ENCODE peak calls at places on chromosomes 13 and 19, in six cellular contexts. One of them, this sample, is unnamed.

GRCh38 chr13:38265135-38265497 is 84.5 kb upstream of the UFM1 start:
- DNase-seq in lung microvascular endothelial cell: no peak
- DNase-seq in Daoy: no peak
- DNase-seq in activated T-helper 2 cell treated with anti-CD3 and anti-CD28 coated beads, Interferon-gamma antibody, Interleukin-2, Interleukin-4, amounts not matched to agents 10 μg/mL and 5 μg/mL and 100 μg/mL, durations not matched to agents 14 hours and 24 hours and 36 hours: no peak
- DNase-seq in cardiac fibroblast: no peak
- DNase-seq in glutamatergic neuron: no peak
- DNase-seq in this sample: no peak

GRCh38 chr13:58452123-58452623 is 820.6 kb downstream of the PCDH17 start:
- DNase-seq in glutamatergic neuron: no peak
- DNase-seq in Daoy: no peak
- DNase-seq in activated T-helper 2 cell treated with anti-CD3 and anti-CD28 coated beads, Interferon-gamma antibody, Interleukin-2, Interleukin-4, amounts not matched to agents 10 μg/mL and 5 μg/mL and 100 μg/mL, durations not matched to agents 14 hours and 24 hours and 36 hours: no peak
- DNase-seq in lung microvascular endothelial cell: no peak
- DNase-seq in cardiac fibroblast: no peak
- DNase-seq in this sample: no peak

GRCh38 chr13:110014719-110015118 is 228.3 kb upstream of the IRS2 start:
- DNase-seq in glutamatergic neuron: no peak
- DNase-seq in Daoy: no peak
- DNase-seq in activated T-helper 2 cell treated with anti-CD3 and anti-CD28 coated beads, Interferon-gamma antibody, Interleukin-2, Interleukin-4, amounts not matched to agents 10 μg/mL and 5 μg/mL and 100 μg/mL, durations not matched to agents 14 hours and 24 hours and 36 hours: no peak
- DNase-seq in cardiac fibroblast: peak
- DNase-seq in lung microvascular endothelial cell: no peak
- DNase-seq in this sample: no peak

GRCh38 chr19:14089412-14089661 is 1.2 kb downstream of the SAMD1 start:
- DNase-seq in cardiac fibroblast: peak
- DNase-seq in Daoy: no peak
- DNase-seq in lung microvascular endothelial cell: peak
- DNase-seq in glutamatergic neuron: no peak
- DNase-seq in activated T-helper 2 cell treated with anti-CD3 and anti-CD28 coated beads, Interferon-gamma antibody, Interleukin-2, Interleukin-4, amounts not matched to agents 10 μg/mL and 5 μg/mL and 100 μg/mL, durations not matched to agents 14 hours and 24 hours and 36 hours: no peak
- DNase-seq in this sample: peak

GRCh38 chr13:113897161-113897560 is 33.3 kb upstream of the GAS6 start:
- DNase-seq in Daoy: peak
- DNase-seq in glutamatergic neuron: no peak
- DNase-seq in lung microvascular endothelial cell: peak
- DNase-seq in cardiac fibroblast: peak
- DNase-seq in activated T-helper 2 cell treated with anti-CD3 and anti-CD28 coated beads, Interferon-gamma antibody, Interleukin-2, Interleukin-4, amounts not matched to agents 10 μg/mL and 5 μg/mL and 100 μg/mL, durations not matched to agents 14 hours and 24 hours and 36 hours: no peak
- DNase-seq in this sample: no peak

GRCh38 chr19:11814707-11815050 is 606 bp downstream of the ZNF440 start:
- DNase-seq in Daoy: peak
- DNase-seq in activated T-helper 2 cell treated with anti-CD3 and anti-CD28 coated beads, Interferon-gamma antibody, Interleukin-2, Interleukin-4, amounts not matched to agents 10 μg/mL and 5 μg/mL and 100 μg/mL, durations not matched to agents 14 hours and 24 hours and 36 hours: no peak
- DNase-seq in cardiac fibroblast: peak
- DNase-seq in glutamatergic neuron: no peak
- DNase-seq in lung microvascular endothelial cell: peak
- DNase-seq in this sample: peak

GRCh38 chr19:15091918-15092753 is 10.1 kb downstream of the OR1I1 start:
- DNase-seq in Daoy: peak
- DNase-seq in lung microvascular endothelial cell: peak
- DNase-seq in glutamatergic neuron: no peak
- DNase-seq in activated T-helper 2 cell treated with anti-CD3 and anti-CD28 coated beads, Interferon-gamma antibody, Interleukin-2, Interleukin-4, amounts not matched to agents 10 μg/mL and 5 μg/mL and 100 μg/mL, durations not matched to agents 14 hours and 24 hours and 36 hours: peak
- DNase-seq in cardiac fibroblast: peak
- DNase-seq in this sample: peak

GRCh38 chr13:55199132-55199531 is 1941.6 kb upstream of the PRR20A start:
- DNase-seq in lung microvascular endothelial cell: no peak
- DNase-seq in activated T-helper 2 cell treated with anti-CD3 and anti-CD28 coated beads, Interferon-gamma antibody, Interleukin-2, Interleukin-4, amounts not matched to agents 10 μg/mL and 5 μg/mL and 100 μg/mL, durations not matched to agents 14 hours and 24 hours and 36 hours: no peak
- DNase-seq in glutamatergic neuron: peak
- DNase-seq in cardiac fibroblast: no peak
- DNase-seq in Daoy: peak
- DNase-seq in this sample: peak

GRCh38 chr19:45676851-45677263 is 8.8 kb downstream of the GIPR start:
- DNase-seq in activated T-helper 2 cell treated with anti-CD3 and anti-CD28 coated beads, Interferon-gamma antibody, Interleukin-2, Interleukin-4, amounts not matched to agents 10 μg/mL and 5 μg/mL and 100 μg/mL, durations not matched to agents 14 hours and 24 hours and 36 hours: no peak
- DNase-seq in Daoy: no peak
- DNase-seq in lung microvascular endothelial cell: no peak
- DNase-seq in glutamatergic neuron: no peak
- DNase-seq in cardiac fibroblast: no peak
- DNase-seq in this sample: no peak

GRCh38 chr19:32173836-32174235 is 171.6 kb upstream of the ZNF507 start:
- DNase-seq in cardiac fibroblast: no peak
- DNase-seq in Daoy: no peak
- DNase-seq in activated T-helper 2 cell treated with anti-CD3 and anti-CD28 coated beads, Interferon-gamma antibody, Interleukin-2, Interleukin-4, amounts not matched to agents 10 μg/mL and 5 μg/mL and 100 μg/mL, durations not matched to agents 14 hours and 24 hours and 36 hours: no peak
- DNase-seq in lung microvascular endothelial cell: no peak
- DNase-seq in glutamatergic neuron: no peak
- DNase-seq in this sample: no peak

GRCh38 chr19:50204811-50205675 is 1.6 kb downstream of the MYH14 start:
- DNase-seq in cardiac fibroblast: no peak
- DNase-seq in lung microvascular endothelial cell: no peak
- DNase-seq in activated T-helper 2 cell treated with anti-CD3 and anti-CD28 coated beads, Interferon-gamma antibody, Interleukin-2, Interleukin-4, amounts not matched to agents 10 μg/mL and 5 μg/mL and 100 μg/mL, durations not matched to agents 14 hours and 24 hours and 36 hours: no peak
- DNase-seq in glutamatergic neuron: peak
- DNase-seq in Daoy: peak
- DNase-seq in this sample: no peak

GRCh38 chr19:47142779-47143178 is 12.1 kb downstream of the SAE1 start:
- DNase-seq in Daoy: no peak
- DNase-seq in activated T-helper 2 cell treated with anti-CD3 and anti-CD28 coated beads, Interferon-gamma antibody, Interleukin-2, Interleukin-4, amounts not matched to agents 10 μg/mL and 5 μg/mL and 100 μg/mL, durations not matched to agents 14 hours and 24 hours and 36 hours: no peak
- DNase-seq in lung microvascular endothelial cell: no peak
- DNase-seq in cardiac fibroblast: no peak
- DNase-seq in glutamatergic neuron: no peak
- DNase-seq in this sample: no peak

GRCh38 chr19:46633130-46633529 is 2.9 kb downstream of the GNG8 start:
- DNase-seq in lung microvascular endothelial cell: no peak
- DNase-seq in cardiac fibroblast: no peak
- DNase-seq in activated T-helper 2 cell treated with anti-CD3 and anti-CD28 coated beads, Interferon-gamma antibody, Interleukin-2, Interleukin-4, amounts not matched to agents 10 μg/mL and 5 μg/mL and 100 μg/mL, durations not matched to agents 14 hours and 24 hours and 36 hours: no peak
- DNase-seq in glutamatergic neuron: no peak
- DNase-seq in Daoy: no peak
- DNase-seq in this sample: no peak

GRCh38 chr19:17450264-17451075 is 2.0 kb upstream of the TMEM221 start:
- DNase-seq in activated T-helper 2 cell treated with anti-CD3 and anti-CD28 coated beads, Interferon-gamma antibody, Interleukin-2, Interleukin-4, amounts not matched to agents 10 μg/mL and 5 μg/mL and 100 μg/mL, durations not matched to agents 14 hours and 24 hours and 36 hours: no peak
- DNase-seq in cardiac fibroblast: no peak
- DNase-seq in lung microvascular endothelial cell: no peak
- DNase-seq in glutamatergic neuron: no peak
- DNase-seq in Daoy: peak
- DNase-seq in this sample: no peak

GRCh38 chr13:114001331-114002008 is 27.6 kb upstream of the C13orf46 start:
- DNase-seq in Daoy: no peak
- DNase-seq in activated T-helper 2 cell treated with anti-CD3 and anti-CD28 coated beads, Interferon-gamma antibody, Interleukin-2, Interleukin-4, amounts not matched to agents 10 μg/mL and 5 μg/mL and 100 μg/mL, durations not matched to agents 14 hours and 24 hours and 36 hours: no peak
- DNase-seq in glutamatergic neuron: no peak
- DNase-seq in cardiac fibroblast: no peak
- DNase-seq in lung microvascular endothelial cell: no peak
- DNase-seq in this sample: no peak

GRCh38 chr19:8468761-8469458 is 24.1 kb downstream of the HNRNPM start:
- DNase-seq in activated T-helper 2 cell treated with anti-CD3 and anti-CD28 coated beads, Interferon-gamma antibody, Interleukin-2, Interleukin-4, amounts not matched to agents 10 μg/mL and 5 μg/mL and 100 μg/mL, durations not matched to agents 14 hours and 24 hours and 36 hours: no peak
- DNase-seq in glutamatergic neuron: no peak
- DNase-seq in lung microvascular endothelial cell: no peak
- DNase-seq in Daoy: no peak
- DNase-seq in cardiac fibroblast: no peak
- DNase-seq in this sample: no peak

GRCh38 chr19:6246174-6247006 is 33.4 kb downstream of the MLLT1 start:
- DNase-seq in cardiac fibroblast: no peak
- DNase-seq in lung microvascular endothelial cell: no peak
- DNase-seq in glutamatergic neuron: no peak
- DNase-seq in Daoy: no peak
- DNase-seq in activated T-helper 2 cell treated with anti-CD3 and anti-CD28 coated beads, Interferon-gamma antibody, Interleukin-2, Interleukin-4, amounts not matched to agents 10 μg/mL and 5 μg/mL and 100 μg/mL, durations not matched to agents 14 hours and 24 hours and 36 hours: no peak
- DNase-seq in this sample: no peak

GRCh38 chr13:67229438-67230242 is 496 bp downstream of the PCDH9 start:
- DNase-seq in glutamatergic neuron: no peak
- DNase-seq in cardiac fibroblast: no peak
- DNase-seq in lung microvascular endothelial cell: peak
- DNase-seq in Daoy: no peak
- DNase-seq in activated T-helper 2 cell treated with anti-CD3 and anti-CD28 coated beads, Interferon-gamma antibody, Interleukin-2, Interleukin-4, amounts not matched to agents 10 μg/mL and 5 μg/mL and 100 μg/mL, durations not matched to agents 14 hours and 24 hours and 36 hours: no peak
- DNase-seq in this sample: no peak

GRCh38 chr13:75831389-75831788 is 195.3 kb downstream of the LMO7 start:
- DNase-seq in lung microvascular endothelial cell: no peak
- DNase-seq in Daoy: no peak
- DNase-seq in cardiac fibroblast: no peak
- DNase-seq in activated T-helper 2 cell treated with anti-CD3 and anti-CD28 coated beads, Interferon-gamma antibody, Interleukin-2, Interleukin-4, amounts not matched to agents 10 μg/mL and 5 μg/mL and 100 μg/mL, durations not matched to agents 14 hours and 24 hours and 36 hours: no peak
- DNase-seq in glutamatergic neuron: no peak
- DNase-seq in this sample: no peak

GRCh38 chr19:19488875-19489690 is 26.3 kb downstream of the TSSK6 start:
- DNase-seq in lung microvascular endothelial cell: peak
- DNase-seq in cardiac fibroblast: peak
- DNase-seq in activated T-helper 2 cell treated with anti-CD3 and anti-CD28 coated beads, Interferon-gamma antibody, Interleukin-2, Interleukin-4, amounts not matched to agents 10 μg/mL and 5 μg/mL and 100 μg/mL, durations not matched to agents 14 hours and 24 hours and 36 hours: peak
- DNase-seq in glutamatergic neuron: peak
- DNase-seq in Daoy: peak
- DNase-seq in this sample: peak

GRCh38 chr13:24630851-24631341 is 49.3 kb upstream of the ATP12A start:
- DNase-seq in glutamatergic neuron: no peak
- DNase-seq in Daoy: peak
- DNase-seq in cardiac fibroblast: peak
- DNase-seq in lung microvascular endothelial cell: no peak
- DNase-seq in activated T-helper 2 cell treated with anti-CD3 and anti-CD28 coated beads, Interferon-gamma antibody, Interleukin-2, Interleukin-4, amounts not matched to agents 10 μg/mL and 5 μg/mL and 100 μg/mL, durations not matched to agents 14 hours and 24 hours and 36 hours: no peak
- DNase-seq in this sample: no peak

This sample was measured in A673.